ENCODE peak calls at places on chromosomes 13 and 19, in seven cellular contexts. W, C, J, R, D, O and Y are unnamed samples.

GRCh38 chr19:29683009-29683408 is 17.7 kb downstream of the PLEKHF1 start:
- DNase-seq in W (no peak), C (no peak), J (no peak), R (no peak), D (no peak), O (no peak), Y (peak)

GRCh38 chr13:113672002-113672651 is 5.1 kb downstream of the GRK1 start:
- DNase-seq in W (no peak), C (no peak), J (no peak), R (peak), D (no peak), O (no peak), Y (no peak)

GRCh38 chr19:6057651-6058365 is 52.5 kb downstream of the RFX2 start:
- DNase-seq in W (no peak), C (no peak), J (no peak), R (no peak), D (no peak), O (no peak), Y (no peak)

GRCh38 chr13:98112456-98112855 is 30.4 kb upstream of the FARP1 start:
- DNase-seq in W (no peak), C (no peak), J (no peak), R (no peak), D (no peak), O (no peak), Y (peak)

GRCh38 chr19:32233091-32233490 is 112.3 kb upstream of the ZNF507 start:
- DNase-seq in W (no peak), C (no peak), J (no peak), R (no peak), D (no peak), O (no peak), Y (no peak)

GRCh38 chr13:69565334-69565733 is 542.3 kb upstream of the ATXN8OS start:
- DNase-seq in W (no peak), C (no peak), J (no peak), R (no peak), D (no peak), O (no peak), Y (peak)

GRCh38 chr13:40503966-40504591 is 162.4 kb downstream of the FOXO1 start:
- DNase-seq in W (no peak), C (no peak), J (no peak), R (no peak), D (peak), O (no peak), Y (peak)

GRCh38 chr19:928471-929259 is 2.8 kb downstream of the ARID3A start:
- DNase-seq in W (no peak), C (no peak), J (no peak), R (no peak), D (no peak), O (no peak), Y (no peak)

GRCh38 chr13:94411747-94412146 is 67.7 kb downstream of the DCT start:
- DNase-seq in W (no peak), C (no peak), J (no peak), R (no peak), D (no peak), O (no peak), Y (peak)

GRCh38 chr19:47106819-47107200 is 6.8 kb downstream of the ZC3H4 start:
- DNase-seq in W (no peak), C (no peak), J (no peak), R (no peak), D (peak), O (no peak), Y (peak)

GRCh38 chr19:15476334-15476733 is 3.0 kb downstream of the PGLYRP2 start:
- DNase-seq in W (no peak), C (no peak), J (no peak), R (no peak), D (no peak), O (no peak), Y (no peak)

GRCh38 chr19:11091343-11092153 is 2.3 kb downstream of the LDLR start:
- DNase-seq in W (no peak), C (peak), J (peak), R (peak), D (peak), O (no peak), Y (peak)

GRCh38 chr19:4717191-4717965 is 6.3 kb downstream of the DPP9 start:
- DNase-seq in W (no peak), C (no peak), J (no peak), R (no peak), D (peak), O (no peak), Y (no peak)